ENCODE peak calls at places on chromosomes 4 and X, in six cellular contexts. C is GM18507, K is NCI-H524 treated with DMSO at 0.1 percent for 48 hours, Z is A172, G is NAMALWA, S is lung. F is an unnamed sample.
A peak's percentile ranks its signal among the peaks of the same experiment; 100 is the strongest.

GRCh38 chr4:25367004-25367621 is 9.9 kb upstream of the ANAPC4 start:
- DNase-seq in Z (peak; percentile 36), K (no peak), C (no peak), G (peak; percentile 67), S (no peak), F (peak; percentile 42)

GRCh38 chr4:140875751-140876389 is 119.7 kb upstream of the TBC1D9 start:
- DNase-seq in G (no peak), S (no peak), C (no peak), Z (no peak), K (no peak), F (no peak)

GRCh38 chr4:1345905-1346780 is 865 bp upstream of the UVSSA start:
- DNase-seq in Z (peak; percentile 43), G (peak; percentile 67), K (no peak), S (peak; percentile 51), C (no peak), F (peak; percentile 7)

GRCh38 chr4:43275779-43276178 is 383.3 kb downstream of the GRXCR1 start:
- DNase-seq in K (no peak), C (no peak), Z (no peak), G (no peak), S (no peak), F (no peak)

GRCh38 chrX:105608745-105609144 is 213.6 kb upstream of the NRK start:
- DNase-seq in S (no peak), K (no peak), Z (no peak), G (no peak), C (no peak), F (no peak)

GRCh38 chrX:101287402-101287801 is 3.7 kb downstream of the TAF7L start:
- DNase-seq in S (no peak), Z (peak; percentile 20), C (peak; percentile 0), K (peak; percentile 7), G (peak; percentile 68), F (peak; percentile 33)

GRCh38 chr4:36218121-36218520 is 26.2 kb downstream of the ARAP2 start:
- DNase-seq in K (no peak), S (no peak), Z (no peak), G (no peak), C (no peak), F (no peak)

GRCh38 chr4:144611850-144612249 is 34.1 kb upstream of the HHIP start:
- DNase-seq in C (no peak), G (peak; percentile 41), S (no peak), Z (peak; percentile 8), K (no peak), F (no peak)

GRCh38 chr4:8737075-8737474 is 134.6 kb downstream of the HMX1 start:
- DNase-seq in Z (no peak), G (no peak), S (no peak), K (no peak), C (no peak), F (no peak)

GRCh38 chr4:3788366-3788660 is 22.1 kb downstream of the ADRA2C start:
- DNase-seq in Z (no peak), G (no peak), S (no peak), C (no peak), K (no peak), F (no peak)

GRCh38 chrX:134512566-134512965 is 52.6 kb downstream of the HPRT1 start:
- DNase-seq in G (no peak), S (no peak), K (no peak), C (no peak), Z (peak; percentile 44), F (peak; percentile 85)